ENCODE peak calls at places on chromosomes 16 and 17, in five cellular contexts. J is fibroblast of lung, D is neuronal stem cell, V is K562, F is endodermal cell. Y is an unnamed sample. For H3K4me1, the result is how much of the 10 kb centered on the place peaks cover.

GRCh38 chr17:29048440-29049360 is 5.8 kb downstream of the PIPOX start:
- DNase-seq in D (no peak), V (no peak), F (no peak), J (peak), Y (no peak)

GRCh38 chr16:51538707-51539604 is 387.9 kb upstream of the SALL1 start:
- DNase-seq in V (no peak), D (no peak), F (peak), J (peak), Y (peak)

GRCh38 chr17:82348866-82349265 is 10.2 kb upstream of the TEX19 start:
- DNase-seq in V (no peak), D (no peak), J (no peak), F (no peak), Y (no peak)

GRCh38 chr16:85286066-85286712 is 173.9 kb upstream of the CIBAR2 start:
- DNase-seq in V (no peak), J (peak), D (no peak), F (no peak), Y (no peak)

GRCh38 chr16:17359778-17360177 is 111.0 kb downstream of the XYLT1 start:
- DNase-seq in J (peak), D (no peak), V (no peak), F (no peak), Y (no peak)

GRCh38 chr17:37523715-37524219 is 34.1 kb downstream of the DUSP14 start:
- DNase-seq in D (no peak), F (peak), V (no peak), J (no peak), Y (no peak)

GRCh38 chr17:28347261-28347891 is 10.0 kb downstream of the POLDIP2 start:
- DNase-seq in F (peak), J (peak), V (no peak), D (no peak), Y (no peak)

GRCh38 chr17:35878361-35878760 is 1.8 kb downstream of the CCL5 start:
- DNase-seq in V (no peak), J (no peak), F (no peak), D (no peak), Y (no peak)

GRCh38 chr17:73342057-73342522 is 30.3 kb upstream of the CDC42EP4 start:
- DNase-seq in V (no peak), J (peak), D (peak), F (peak), Y (peak)

GRCh38 chr17:34081269-34081668 is 173.8 kb upstream of the CCL2 start:
- DNase-seq in F (peak), J (no peak), V (peak), D (no peak), Y (peak)

GRCh38 chr17:43880420-43880991 is 26.8 kb downstream of the MPP2 start:
- DNase-seq in D (peak), J (no peak), V (peak), F (peak), Y (no peak)

GRCh38 chr16:27208809-27209208 is 5.5 kb downstream of the KDM8 start:
- DNase-seq in V (no peak), J (peak), D (no peak), F (no peak), Y (no peak)

GRCh38 chr17:43341705-43342600 is 56.8 kb upstream of the ARL4D start:
- DNase-seq in F (no peak), J (peak), V (no peak), D (no peak), Y (no peak)

GRCh38 chr17:57569860-57570259 is 175.2 kb downstream of the CCDC182 start:
- DNase-seq in D (no peak), F (no peak), J (no peak), V (no peak), Y (no peak)

GRCh38 chr17:72118588-72119279 is 2.1 kb upstream of the SOX9 start:
- DNase-seq in F (peak), D (peak), J (peak), V (peak), Y (peak)

GRCh38 chr16:55834044-55834443 is 1.1 kb upstream of the CES1 start:
- DNase-seq in J (no peak), F (peak), V (no peak), D (no peak), Y (no peak)

GRCh38 chr16:79505344-79505743 is 95.2 kb downstream of the MAF start:
- DNase-seq in D (no peak), F (no peak), J (no peak), V (no peak), Y (no peak)

GRCh38 chr16:79380990-79381389 is 219.5 kb downstream of the MAF start:
- DNase-seq in D (no peak), V (no peak), F (no peak), J (no peak), Y (no peak)

GRCh38 chr17:83086197-83086880 is 6.9 kb downstream of the METRNL start:
- DNase-seq in D (no peak), J (no peak), F (no peak), V (no peak), Y (no peak)

GRCh38 chr17:64632606-64633005 is 29.5 kb downstream of the SMURF2 start:
- DNase-seq in J (peak), V (no peak), F (no peak), D (no peak), Y (no peak)

GRCh38 chr16:85809645-85810044 is 10.2 kb downstream of the COX4I1 start:
- DNase-seq in F (no peak), D (no peak), J (no peak), V (no peak), Y (no peak)

GRCh38 chr16:82481455-82481854 is 145.3 kb upstream of the CDH13 start:
- DNase-seq in J (peak), F (peak), D (no peak), V (no peak), Y (no peak)

GRCh38 chr16:79656537-79657115 is 56.1 kb upstream of the MAF start:
- DNase-seq in F (no peak), D (no peak), J (no peak), V (no peak), Y (no peak)

DNA sequence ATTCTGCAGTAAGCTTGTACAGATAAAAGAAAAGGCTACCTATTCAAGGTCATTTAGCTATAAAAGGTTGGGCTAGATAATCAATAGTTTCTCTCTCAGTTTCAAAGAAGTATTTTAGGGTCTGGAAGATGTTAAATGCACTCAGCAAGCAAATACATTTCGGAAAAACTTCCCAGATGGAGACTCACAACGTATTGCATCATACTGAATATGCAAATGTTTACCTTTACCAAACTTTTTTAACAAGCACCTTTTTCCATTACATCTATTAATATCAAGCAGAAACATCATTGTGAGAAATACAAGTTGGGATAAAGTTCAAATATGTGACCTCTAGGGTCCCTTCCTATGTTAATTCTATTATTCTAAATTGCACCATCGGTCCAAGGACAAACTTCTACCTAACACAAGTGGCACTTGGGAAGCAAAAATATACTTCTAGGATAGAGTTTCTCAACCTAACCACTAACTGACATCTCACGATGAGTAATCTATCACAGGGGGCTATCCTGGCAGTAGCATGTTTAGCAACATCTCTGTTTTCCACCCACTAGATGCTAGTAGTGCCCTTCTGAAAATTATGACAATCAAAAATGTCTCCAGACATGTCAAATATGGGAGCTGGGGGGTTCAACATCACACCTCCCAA is 14.6 kb downstream of the KANSL1 start:
- DNase-seq in V (no peak), F (no peak), J (peak), D (no peak), Y (no peak)
- H3K4me1 ChIP-seq in V (under half), F (under half), J (under half), D (under half), Y (under half)

GRCh38 chr17:9842057-9842758 is 16.5 kb downstream of the GLP2R start:
- DNase-seq in V (no peak), F (peak), D (no peak), J (peak), Y (no peak)
- H3K9ac ChIP-seq in V (no peak), F (no peak), D (no peak), J (no peak), Y (no peak)

DNA sequence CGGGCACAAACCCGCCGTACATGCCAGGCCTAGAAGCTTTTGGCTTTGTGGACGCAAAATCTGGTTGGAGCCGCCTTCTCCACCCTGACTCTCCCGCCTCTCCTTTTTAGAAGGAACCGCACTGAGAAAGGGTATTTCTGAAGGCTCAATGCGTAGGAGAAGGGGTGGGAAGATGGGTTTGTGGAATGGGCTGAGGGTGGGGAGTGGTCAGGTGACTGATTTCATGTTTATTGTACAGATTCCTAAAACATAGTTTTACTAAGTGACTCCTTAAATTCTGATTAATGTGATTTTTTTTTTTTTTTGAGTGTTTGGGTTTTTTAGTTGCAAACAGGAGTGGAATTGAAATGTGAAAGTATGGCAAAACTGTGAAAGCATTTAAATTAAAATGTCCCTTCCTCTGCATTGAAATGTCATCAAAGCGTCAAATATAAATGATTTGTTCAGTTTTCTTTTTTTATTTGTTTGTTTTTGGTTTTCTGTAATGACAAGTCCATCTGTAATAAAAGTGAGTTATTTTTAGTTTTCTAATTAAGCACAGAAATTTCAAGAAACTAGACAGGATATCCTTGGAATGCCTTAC is 1.8 kb upstream of the TOB1 start:
- DNase-seq in F (no peak), V (peak), D (no peak), J (no peak), Y (no peak)
- H3K4me1 ChIP-seq in F (under half), V (under half), D (under half), J (under half), Y (under half)

GRCh38 chr17:40112191-40112590 is 9.6 kb upstream of the MSL1 start:
- DNase-seq in V (no peak), D (no peak), F (no peak), J (no peak), Y (no peak)
- H3K9ac ChIP-seq in V (peak), D (no peak), F (no peak), J (no peak), Y (peak)

Y was measured in NT2/D1.